ENCODE peak calls at places on chromosomes 7 and 10, in seven cellular contexts. B is stimulated activated CD4-positive, alpha-beta T cell treated with anti-CD3 and anti-CD28 coated beads, Interleukin-15, amount 100 ng/mL, for 24 hours; D is cerebellum; O is T-helper 1 cell; C is psoas muscle; P is MV-4-11; I is GM23248. G is an unnamed sample.

GRCh38 chr10:103295391-103296044 is 18.6 kb downstream of the INA start:
- DNase-seq in C (no peak), B (no peak), P (peak), O (no peak), D (no peak), I (peak), G (peak)

GRCh38 chr10:103843854-103844567 is 11.4 kb downstream of the SH3PXD2A start:
- DNase-seq in B (no peak), O (no peak), P (no peak), C (peak), I (peak), D (peak), G (no peak)

GRCh38 chr10:121655254-121656142 is 57.3 kb upstream of the FGFR2 start:
- DNase-seq in D (no peak), P (no peak), I (no peak), O (no peak), C (no peak), B (no peak), G (no peak)

GRCh38 chr7:121107923-121108498 is 119.5 kb downstream of the CPED1 start:
- DNase-seq in I (peak), B (no peak), O (peak), C (no peak), P (peak), D (peak), G (peak)

GRCh38 chr10:129442866-129443265 is 24.2 kb upstream of the MGMT start:
- DNase-seq in O (no peak), D (no peak), I (peak), C (no peak), P (no peak), B (no peak), G (no peak)

GRCh38 chr10:110356628-110357245 is 52.0 kb upstream of the SMNDC1 start:
- DNase-seq in P (peak), O (peak), D (no peak), I (no peak), C (no peak), B (peak), G (peak)

GRCh38 chr10:99983280-99983988 is 26.3 kb downstream of the DNMBP start:
- DNase-seq in I (peak), B (no peak), P (peak), O (no peak), C (peak), D (peak), G (no peak)

GRCh38 chr10:104028146-104028545 is 57.5 kb downstream of the COL17A1 start:
- DNase-seq in I (peak), O (no peak), B (peak), C (no peak), D (peak), P (no peak), G (peak)

GRCh38 chr7:36116347-36117200 is 36.5 kb upstream of the EEPD1 start:
- DNase-seq in C (no peak), O (peak), P (no peak), D (no peak), B (peak), I (peak), G (peak)

GRCh38 chr7:87598234-87599009 is 2.3 kb downstream of the ABCB1 start:
- DNase-seq in B (no peak), P (no peak), D (no peak), C (no peak), I (no peak), O (no peak), G (no peak)

GRCh38 chr10:70578371-70578947 is 24.1 kb downstream of the PRF1 start:
- DNase-seq in B (peak), C (no peak), O (peak), P (peak), I (peak), D (no peak), G (peak)

GRCh38 chr7:5780801-5781496 is 514 bp downstream of the RNF216 start:
- DNase-seq in P (no peak), O (peak), C (peak), I (peak), B (peak), D (peak), G (peak)

GRCh38 chr10:29039659-29040309 is 249.1 kb upstream of the LYZL1 start:
- DNase-seq in B (no peak), O (no peak), D (no peak), I (peak), C (no peak), P (no peak), G (peak)

GRCh38 chr7:88756806-88757205 is 2.7 kb upstream of the ZNF804B start:
- DNase-seq in B (no peak), D (no peak), C (no peak), O (no peak), P (no peak), I (no peak), G (no peak)

GRCh38 chr10:49352323-49352722 is 43.6 kb downstream of the DRGX start:
- DNase-seq in P (no peak), B (no peak), C (no peak), O (no peak), D (no peak), I (no peak), G (no peak)

GRCh38 chr10:22363305-22363704 is 18.0 kb downstream of the SPAG6 start:
- DNase-seq in C (no peak), P (no peak), D (no peak), B (peak), O (no peak), I (no peak), G (no peak)

GRCh38 chr10:113180401-113181154 is 230.5 kb downstream of the TCF7L2 start:
- DNase-seq in I (no peak), B (no peak), O (no peak), C (no peak), D (no peak), P (peak), G (no peak)

GRCh38 chr10:111323567-111323966 is 246.7 kb downstream of the ADRA2A start:
- DNase-seq in C (no peak), P (no peak), I (peak), D (no peak), O (no peak), B (no peak), G (no peak)

GRCh38 chr10:30437039-30437781 is 3.2 kb downstream of the MAP3K8 start:
- DNase-seq in B (peak), C (no peak), P (peak), I (peak), D (no peak), O (peak), G (peak)

GRCh38 chr7:87926581-87927461 is 7.2 kb upstream of the ADAM22 start:
- DNase-seq in P (peak), C (no peak), D (no peak), B (no peak), O (peak), I (no peak), G (peak)

GRCh38 chr10:47184273-47184672 is 115.7 kb upstream of the GDF10 start:
- DNase-seq in D (no peak), C (no peak), I (no peak), P (no peak), O (no peak), B (no peak), G (no peak)

GRCh38 chr7:100867796-100868485 is 754 bp downstream of the TRIP6 start:
- DNase-seq in B (no peak), P (no peak), O (no peak), C (peak), I (peak), D (no peak), G (no peak)

GRCh38 chr10:60818134-60818770 is 40.0 kb downstream of the CDK1 start:
- DNase-seq in D (no peak), P (no peak), O (no peak), B (no peak), C (no peak), I (peak), G (peak)

GRCh38 chr10:31961675-31962074 is 33.0 kb upstream of the ARHGAP12 start:
- DNase-seq in I (peak), P (peak), O (peak), C (no peak), B (no peak), D (no peak), G (peak)

GRCh38 chr7:32539917-32540544 is 44.7 kb downstream of the AVL9 start:
- DNase-seq in P (no peak), O (no peak), I (peak), C (no peak), D (no peak), B (no peak), G (peak)